ENCODE peak calls at places on chromosomes 3 and 15, in five cellular contexts. E is MM.1S, T is neural progenitor cell, Z is hepatocyte, I is GM23248. O is an unnamed sample.

GRCh38 chr15:99755692-99756409 is 22.6 kb upstream of the LYSMD4 start:
- DNase-seq in E (peak; percentile 69), I (peak; percentile 76), T (peak; percentile 76), Z (peak; percentile 83), O (peak; percentile 83)

GRCh38 chr15:33278816-33279612 is 31.8 kb upstream of the RYR3 start:
- DNase-seq in Z (peak; percentile 75), I (peak; percentile 93), E (no peak), T (no peak), O (peak; percentile 40)

GRCh38 chr3:100972867-100973266 is 20.4 kb downstream of the ABI3BP start:
- DNase-seq in E (no peak), Z (no peak), I (peak; percentile 60), T (no peak), O (no peak)

GRCh38 chr3:11548721-11549131 is 95.0 kb downstream of the VGLL4 start:
- DNase-seq in T (no peak), Z (no peak), E (no peak), I (peak; percentile 85), O (no peak)

GRCh38 chr3:195255176-195255500 is 15.8 kb downstream of the XXYLT1 start:
- DNase-seq in E (no peak), Z (no peak), T (no peak), I (no peak), O (no peak)

GRCh38 chr15:48333553-48333952 is 2.3 kb downstream of the DUT start:
- DNase-seq in Z (no peak), E (no peak), T (no peak), I (no peak), O (no peak)

GRCh38 chr3:7484636-7485035 is 623.7 kb downstream of the GRM7 start:
- DNase-seq in T (no peak), Z (no peak), E (no peak), I (no peak), O (no peak)

GRCh38 chr15:33191641-33192040 is 2.9 kb downstream of the FMN1 start:
- DNase-seq in E (no peak), T (no peak), Z (no peak), I (no peak), O (no peak)

GRCh38 chr3:191889781-191890180 is 428.8 kb downstream of the PYDC2 start:
- DNase-seq in E (no peak), I (no peak), T (no peak), Z (no peak), O (no peak)

GRCh38 chr3:138296639-138297038 is 33.0 kb downstream of the NME9 start:
- DNase-seq in T (no peak), E (no peak), I (no peak), Z (no peak), O (no peak)
- TF ChIP-seq EZH2phosphoT487 in T (no peak), E (no peak), I (no peak), Z (no peak), O (no peak)

GRCh38 chr3:180199396-180199795 is 162.7 kb upstream of the PEX5L start:
- DNase-seq in T (no peak), E (no peak), I (no peak), Z (no peak), O (no peak)
- TF ChIP-seq EZH2phosphoT487 in T (no peak), E (no peak), I (no peak), Z (no peak), O (no peak)

GRCh38 chr3:122974764-122975162 is 52.8 kb downstream of the SEMA5B start:
- DNase-seq in E (no peak), Z (peak; percentile 56), T (no peak), I (peak; percentile 49), O (no peak)

GRCh38 chr3:122977645-122978466 is 49.7 kb downstream of the SEMA5B start:
- DNase-seq in E (no peak), Z (peak; percentile 80), I (peak; percentile 40), T (peak; percentile 85), O (peak; percentile 76)

GRCh38 chr3:122975924-122976293 is 51.7 kb downstream of the SEMA5B start:
- DNase-seq in Z (no peak), I (no peak), T (no peak), E (no peak), O (no peak)

GRCh38 chr3:122975163-122975923 is 52.2 kb downstream of the SEMA5B start:
- DNase-seq in Z (peak; percentile 62), E (no peak), T (peak; percentile 31), I (peak; percentile 71), O (no peak)

DNA sequence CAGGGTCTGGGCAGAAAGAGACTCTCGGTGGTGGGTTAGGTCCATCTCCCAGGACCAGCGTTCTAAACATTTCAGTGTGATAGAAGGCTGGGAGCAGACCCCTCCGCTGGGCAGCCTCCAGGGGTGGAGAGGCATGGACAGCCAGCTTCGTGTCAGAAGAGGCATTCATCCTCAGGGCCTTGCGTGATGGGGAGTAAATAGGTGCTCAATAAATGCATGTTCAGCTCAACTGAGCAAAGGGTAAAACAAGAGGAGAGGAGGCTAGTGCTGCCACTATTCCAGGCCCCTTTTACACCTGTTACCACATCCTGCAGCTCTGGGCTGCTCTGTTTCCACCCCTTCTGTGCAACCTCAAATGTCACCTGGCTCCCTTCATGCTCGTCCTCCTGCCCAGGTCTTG is 49.0 kb downstream of the SEMA5B start:
- DNase-seq in E (no peak), T (no peak), I (no peak), Z (no peak), O (no peak)
- TF ChIP-seq EZH2phosphoT487 in E (no peak), T (no peak), I (no peak), Z (no peak), O (no peak)

DNA sequence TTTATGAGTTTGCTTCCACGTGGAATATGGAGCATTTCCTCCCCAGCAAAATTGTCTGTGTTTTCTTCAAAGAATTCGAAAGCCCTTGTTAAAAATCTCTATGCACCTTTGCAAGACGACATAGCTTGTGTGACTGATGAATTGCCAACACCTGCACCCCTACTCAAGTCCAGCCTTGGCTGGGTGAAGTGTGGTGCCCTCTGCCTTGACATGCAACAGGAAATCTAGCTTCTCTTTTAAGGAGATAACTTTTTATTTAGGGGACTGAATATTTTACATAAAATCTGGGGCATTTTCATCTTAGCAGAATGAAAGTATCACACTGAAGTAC is 647 bp downstream of the HMG20A start:
- DNase-seq in E (peak; percentile 51), I (no peak), T (peak; percentile 9), Z (peak; percentile 14), O (peak; percentile 40)
- TF ChIP-seq EZH2phosphoT487 in E (no peak), I (no peak), T (no peak), Z (no peak), O (no peak)

GRCh38 chr3:185856652-185857051 is 31.8 kb upstream of the IGF2BP2 start:
- DNase-seq in Z (no peak), E (no peak), T (no peak), I (no peak), O (no peak)

GRCh38 chr3:185857208-185857607 is 32.4 kb upstream of the IGF2BP2 start:
- DNase-seq in Z (no peak), I (no peak), T (no peak), E (no peak), O (no peak)

GRCh38 chr3:185862920-185863319 is 38.1 kb upstream of the IGF2BP2 start:
- DNase-seq in T (no peak), Z (no peak), E (no peak), I (no peak), O (no peak)

GRCh38 chr3:185859294-185859972 is 34.6 kb upstream of the IGF2BP2 start:
- DNase-seq in I (no peak), Z (no peak), T (no peak), E (no peak), O (no peak)

GRCh38 chr3:185858502-185859225 is 33.8 kb upstream of the IGF2BP2 start:
- DNase-seq in I (no peak), Z (no peak), E (no peak), T (no peak), O (no peak)
- TF ChIP-seq EZH2phosphoT487 in I (no peak), Z (no peak), E (no peak), T (no peak), O (no peak)